ENCODE peak calls at places on chromosomes 11 and 22, in six cellular contexts. H is ELF-1, T is breast epithelium, Q is KG1, S is RWPE1, Z is NCI-H345. A is an unnamed sample.

GRCh38 chr11:117097567-117098268 is 510 bp downstream of the SIK3 start:
- DNase-seq in S (peak; percentile 36), H (peak; percentile 51), Z (peak; percentile 21), Q (peak; percentile 54), T (peak; percentile 58), A (peak; percentile 34)

GRCh38 chr11:6900327-6900999 is 8.2 kb upstream of the OR2D2 start:
- DNase-seq in Z (no peak), Q (no peak), H (no peak), S (peak; percentile 5), T (no peak), A (no peak)

GRCh38 chr11:11011617-11012016 is 153.8 kb upstream of the ZBED5 start:
- DNase-seq in Z (no peak), T (no peak), H (no peak), Q (no peak), S (no peak), A (no peak)

GRCh38 chr11:95567685-95568084 is 221.9 kb downstream of the FAM76B start:
- DNase-seq in S (no peak), H (no peak), Z (no peak), Q (no peak), T (no peak), A (no peak)

GRCh38 chr11:7442588-7443215 is 42.6 kb upstream of the OLFML1 start:
- DNase-seq in S (peak; percentile 65), T (peak; percentile 69), H (peak; percentile 70), Z (peak; percentile 68), Q (peak; percentile 30), A (no peak)

GRCh38 chr11:7931168-7931567 is at the start of gene OR10A6:
- DNase-seq in S (no peak), T (no peak), H (no peak), Z (no peak), Q (no peak), A (no peak)

GRCh38 chr11:104549019-104549418 is 349.2 kb downstream of the CASP12 start:
- DNase-seq in Z (no peak), Q (no peak), S (no peak), T (no peak), H (no peak), A (no peak)

GRCh38 chr11:45922425-45923082 is at the start of gene LARGE2:
- DNase-seq in H (peak; percentile 78), S (peak; percentile 84), Z (peak; percentile 81), T (peak; percentile 61), Q (no peak), A (peak; percentile 53)

GRCh38 chr11:44178381-44178780 is 82.9 kb downstream of the EXT2 start:
- DNase-seq in T (no peak), Z (no peak), Q (no peak), S (no peak), H (peak; percentile 29), A (no peak)

GRCh38 chr11:10076458-10077141 is 217.4 kb downstream of the SBF2 start:
- DNase-seq in Z (no peak), H (peak; percentile 74), T (no peak), S (peak; percentile 5), Q (peak; percentile 4), A (no peak)

GRCh38 chr22:19360862-19361261 is 69.3 kb upstream of the CLTCL1 start:
- DNase-seq in S (no peak), H (no peak), Z (no peak), T (no peak), Q (no peak), A (no peak)

GRCh38 chr22:50625131-50625567 is 2.8 kb downstream of the ARSA start:
- DNase-seq in S (no peak), Q (no peak), Z (no peak), T (peak; percentile 36), H (no peak), A (no peak)